ENCODE peak calls at places on chromosome 1, in eight cellular contexts. F, K, I, E, N, Y, T and O are unnamed samples.

GRCh38 chr1:9070421-9071015 is 1.1 kb upstream of the SLC2A5 start:
- DNase-seq in I (no peak), Y (no peak), K (no peak), T (no peak), E (no peak), F (no peak), N (no peak), O (no peak)

GRCh38 chr1:189821838-189822237 is 655.8 kb downstream of the BRINP3 start:
- DNase-seq in F (no peak), E (no peak), N (no peak), I (no peak), K (no peak), T (no peak), Y (no peak), O (no peak)

GRCh38 chr1:91699339-91699970 is 186.5 kb downstream of the TGFBR3 start:
- DNase-seq in E (no peak), F (peak; percentile 80), K (no peak), N (peak; percentile 67), I (peak; percentile 76), Y (no peak), T (no peak), O (no peak)

GRCh38 chr1:73104749-73105148 is 822.4 kb upstream of the NEGR1 start:
- DNase-seq in T (no peak), I (no peak), N (no peak), F (no peak), Y (no peak), E (no peak), K (no peak), O (no peak)

GRCh38 chr1:89681045-89681729 is 48.3 kb downstream of the LRRC8C start:
- DNase-seq in Y (no peak), E (no peak), I (no peak), K (no peak), F (no peak), N (no peak), T (no peak), O (no peak)

GRCh38 chr1:62040450-62040849 is 154.2 kb upstream of the L1TD1 start:
- DNase-seq in N (no peak), Y (no peak), K (no peak), T (no peak), F (no peak), I (no peak), E (no peak), O (no peak)

GRCh38 chr1:217343907-217344306 is 287.0 kb downstream of the GPATCH2 start:
- DNase-seq in T (no peak), I (no peak), K (no peak), E (no peak), Y (no peak), F (no peak), N (no peak), O (no peak)

GRCh38 chr1:53277326-53277725 is 39.0 kb upstream of the MAGOH start:
- DNase-seq in E (no peak), I (no peak), K (no peak), T (no peak), F (no peak), Y (no peak), N (no peak), O (no peak)

GRCh38 chr1:149997585-149998262 is 12.8 kb downstream of the OTUD7B start:
- DNase-seq in F (no peak), N (no peak), E (no peak), K (peak; percentile 54), Y (no peak), T (no peak), I (no peak), O (no peak)

GRCh38 chr1:234997201-234998173 is 131.2 kb downstream of the TOMM20 start:
- DNase-seq in N (peak; percentile 87), E (peak; percentile 73), F (peak; percentile 93), K (peak; percentile 94), I (peak; percentile 94), Y (no peak), T (no peak), O (peak; percentile 90)

GRCh38 chr1:56516539-56517252 is 62.7 kb downstream of the PLPP3 start:
- DNase-seq in F (no peak), E (no peak), K (no peak), I (no peak), T (no peak), N (no peak), Y (no peak), O (no peak)

GRCh38 chr1:82386365-82387069 is 585.8 kb downstream of the ADGRL2 start:
- DNase-seq in K (no peak), Y (no peak), I (no peak), E (no peak), T (no peak), F (no peak), N (no peak), O (no peak)

GRCh38 chr1:244118087-244118761 is 67.1 kb downstream of the ZBTB18 start:
- DNase-seq in Y (no peak), K (no peak), E (no peak), N (no peak), I (no peak), F (no peak), T (no peak), O (no peak)

GRCh38 chr1:16009030-16009460 is 5.0 kb downstream of the SRARP start:
- DNase-seq in E (peak; percentile 27), I (peak; percentile 34), K (peak; percentile 77), Y (peak; percentile 46), T (peak; percentile 80), N (peak; percentile 83), F (peak; percentile 39), O (peak; percentile 64)

GRCh38 chr1:26790551-26790953 is 2.8 kb downstream of the PIGV start:
- DNase-seq in I (no peak), F (no peak), T (no peak), K (no peak), Y (no peak), N (no peak), E (no peak), O (no peak)

GRCh38 chr1:151399890-151400235 is 490 bp downstream of the PSMB4 start:
- DNase-seq in N (peak; percentile 30), K (no peak), F (no peak), Y (no peak), I (no peak), E (no peak), T (no peak), O (no peak)

GRCh38 chr1:231856894-231857293 is 230.3 kb downstream of the DISC1 start:
- DNase-seq in F (no peak), N (no peak), K (no peak), Y (no peak), I (no peak), E (no peak), T (no peak), O (no peak)

GRCh38 chr1:41540886-41541591 is 56.6 kb upstream of the EDN2 start:
- DNase-seq in F (peak; percentile 9), T (no peak), Y (no peak), I (no peak), N (no peak), E (no peak), K (peak; percentile 11), O (no peak)

GRCh38 chr1:29126198-29126597 is 2.5 kb upstream of the TMEM200B start:
- DNase-seq in Y (no peak), E (no peak), K (no peak), N (no peak), I (no peak), F (no peak), T (no peak), O (no peak)

GRCh38 chr1:204206121-204206520 is 7.7 kb downstream of the GOLT1A start:
- DNase-seq in E (no peak), K (no peak), I (peak; percentile 8), F (no peak), T (no peak), Y (no peak), N (peak; percentile 46), O (no peak)

GRCh38 chr1:168535536-168535935 is 8.3 kb downstream of the XCL2 start:
- DNase-seq in E (no peak), Y (no peak), I (no peak), F (no peak), N (no peak), T (no peak), K (no peak), O (no peak)

GRCh38 chr1:51840743-51841461 is 37.6 kb downstream of the NRDC start:
- DNase-seq in T (no peak), N (no peak), F (no peak), I (no peak), Y (no peak), K (no peak), E (no peak), O (no peak)

GRCh38 chr1:19374402-19374801 is 62.3 kb downstream of the SLC66A1 start:
- DNase-seq in E (no peak), K (no peak), Y (no peak), T (no peak), F (no peak), N (no peak), I (no peak), O (no peak)

GRCh38 chr1:19445417-19446342 is 39.7 kb downstream of the CAPZB start:
- DNase-seq in I (no peak), Y (no peak), K (peak; percentile 17), N (no peak), E (no peak), F (no peak), T (no peak), O (no peak)

GRCh38 chr1:205715628-205716027 is 34.4 kb downstream of the NUCKS1 start:
- DNase-seq in E (no peak), I (no peak), K (no peak), N (no peak), Y (no peak), F (no peak), T (no peak), O (no peak)

GRCh38 chr1:23798662-23799142 is 1.9 kb downstream of the GALE start:
- DNase-seq in F (no peak), T (no peak), N (no peak), I (no peak), K (no peak), Y (no peak), E (no peak), O (no peak)